ENCODE peak calls at places on chromosomes 16 and 17, in eight cellular contexts. U is stimulated activated CD4-positive, alpha-beta T cell treated with anti-CD3 and anti-CD28 coated beads, Interleukin-1b, Interleukin-23, amount 100 ng/mL, for 1 hour; H is naive thymus-derived CD8-positive, alpha-beta T cell; A is AG08395; B is caudate nucleus; V is SJCRH30; D is effector memory CD4-positive, alpha-beta T cell; G is KG1. Z is an unnamed sample.

GRCh38 chr17:41067281-41067680 is 1.6 kb upstream of the KRTAP2-4 start:
- DNase-seq in V (no peak), D (no peak), U (no peak), H (no peak), B (no peak), A (no peak), G (no peak), Z (no peak)

GRCh38 chr16:60907645-60908044 is 1128.6 kb downstream of the CDH8 start:
- DNase-seq in G (no peak), B (no peak), D (no peak), H (no peak), A (no peak), U (no peak), V (no peak), Z (no peak)

GRCh38 chr17:2068101-2068518 is 13.2 kb downstream of the HIC1 start:
- DNase-seq in H (no peak), V (no peak), U (no peak), G (no peak), D (no peak), B (no peak), A (peak), Z (no peak)

GRCh38 chr16:53812914-53813313 is 109.0 kb downstream of the FTO start:
- DNase-seq in A (no peak), V (no peak), D (no peak), U (no peak), B (no peak), H (no peak), G (no peak), Z (no peak)

GRCh38 chr17:36124879-36125824 is 21.5 kb downstream of the CCL4 start:
- DNase-seq in B (no peak), H (no peak), U (no peak), G (no peak), V (no peak), D (no peak), A (no peak), Z (no peak)

GRCh38 chr16:50763211-50763610 is 21.3 kb downstream of the CYLD start:
- DNase-seq in G (no peak), H (no peak), B (no peak), V (no peak), A (no peak), D (no peak), U (no peak), Z (no peak)

GRCh38 chr17:69175812-69176517 is 34.3 kb upstream of the ABCA6 start:
- DNase-seq in A (peak), H (no peak), B (no peak), U (no peak), G (no peak), D (no peak), V (no peak), Z (no peak)

GRCh38 chr17:60154616-60155426 is 5.0 kb downstream of the CA4 start:
- DNase-seq in H (no peak), V (no peak), D (no peak), A (peak), B (no peak), U (no peak), G (no peak), Z (no peak)

GRCh38 chr17:45228121-45228941 is 6.6 kb downstream of the FMNL1 start:
- DNase-seq in G (no peak), V (peak), A (no peak), B (no peak), D (no peak), U (no peak), H (no peak), Z (no peak)

GRCh38 chr16:79264237-79265104 is 336.1 kb downstream of the MAF start:
- DNase-seq in V (no peak), H (no peak), U (no peak), A (no peak), D (no peak), B (no peak), G (no peak), Z (no peak)

GRCh38 chr17:19263621-19264010 is 26.4 kb downstream of the EPN2 start:
- DNase-seq in B (no peak), G (no peak), V (no peak), U (no peak), D (no peak), H (no peak), A (peak), Z (no peak)

GRCh38 chr17:83203472-83204221 is 124.2 kb downstream of the METRNL start:
- DNase-seq in A (no peak), G (no peak), B (no peak), V (peak), D (no peak), U (no peak), H (no peak), Z (peak)

GRCh38 chr17:80884811-80885210 is 106.8 kb upstream of the CHMP6 start:
- DNase-seq in V (no peak), H (no peak), A (no peak), B (no peak), G (no peak), D (no peak), U (no peak), Z (no peak)

GRCh38 chr17:57508706-57509105 is 236.4 kb downstream of the CCDC182 start:
- DNase-seq in U (no peak), H (no peak), G (no peak), D (no peak), V (no peak), A (no peak), B (no peak), Z (no peak)

GRCh38 chr16:72924487-72924886 is 123.4 kb downstream of the ZFHX3 start:
- DNase-seq in V (no peak), H (no peak), A (no peak), U (no peak), D (no peak), G (no peak), B (no peak), Z (no peak)

GRCh38 chr16:30570621-30571443 is 682 bp downstream of the ZNF688 start:
- DNase-seq in D (no peak), B (no peak), U (no peak), A (no peak), V (peak), H (no peak), G (no peak), Z (no peak)

GRCh38 chr17:77449908-77450741 is 309.4 kb downstream of the SEC14L1 start:
- DNase-seq in D (no peak), G (no peak), H (no peak), A (peak), U (peak), B (peak), V (peak), Z (no peak)

GRCh38 chr16:56708821-56709685 is 20.9 kb upstream of the NUP93 start:
- DNase-seq in H (no peak), U (no peak), A (no peak), G (no peak), D (no peak), B (no peak), V (no peak), Z (peak)

GRCh38 chr17:18314059-18314730 is 599 bp downstream of the TOP3A start:
- DNase-seq in H (no peak), B (no peak), A (no peak), V (peak), U (no peak), G (no peak), D (no peak), Z (no peak)